ENCODE peak calls at places on chromosomes 5 and 9, in ten cellular contexts. Z is MM.1S, O is HepG2, A is neural progenitor cell, T is GM23248, M is fibroblast of lung, G is osteoblast, U is PC-3, L is neuronal stem cell, D is A549. K is an unnamed sample. For H3K4me1, the result is how much of the 10 kb centered on the place peaks cover.

GRCh38 chr5:145834917-145835838 is at the start of gene PRELID2:
- DNase-seq in Z (peak), O (peak), A (peak), T (peak), M (peak), G (peak), U (peak), L (peak), D (peak), K (peak)

GRCh38 chr5:135230326-135230925 is 168.6 kb downstream of the MACROH2A1 start:
- DNase-seq in Z (no peak), O (peak), A (no peak), T (peak), M (peak), G (peak), U (no peak), L (no peak), D (no peak), K (no peak)

GRCh38 chr5:159106569-159107282 is 7.0 kb upstream of the EBF1 start:
- DNase-seq in Z (peak), O (peak), A (peak), T (peak), M (peak), G (peak), U (peak), L (peak), D (peak), K (peak)

GRCh38 chr5:33892419-33893151 is 795 bp upstream of the ADAMTS12 start:
- DNase-seq in Z (no peak), O (peak), A (peak), T (peak), M (peak), G (peak), U (peak), L (peak), D (no peak), K (no peak)

GRCh38 chr9:113593682-113594281 is 130.3 kb downstream of the RGS3 start:
- DNase-seq in Z (no peak), O (peak), A (peak), T (peak), M (peak), G (peak), U (peak), L (peak), D (peak), K (no peak)

GRCh38 chr5:95900383-95900958 is 61.2 kb downstream of the ELL2 start:
- DNase-seq in Z (no peak), O (no peak), A (no peak), T (peak), M (peak), G (peak), U (no peak), L (no peak), D (no peak), K (no peak)

GRCh38 chr5:93497101-93497500 is 83.9 kb downstream of the NR2F1-AS1 start:
- DNase-seq in Z (no peak), O (no peak), A (no peak), T (no peak), M (peak), G (no peak), U (no peak), L (no peak), D (no peak), K (no peak)

GRCh38 chr9:89153618-89154017 is 25.0 kb downstream of the SHC3 start:
- DNase-seq in Z (no peak), O (no peak), A (no peak), T (peak), M (peak), G (peak), U (peak), L (no peak), D (no peak), K (no peak)

GRCh38 chr5:157543825-157544622 is 31.6 kb downstream of the ADAM19 start:
- DNase-seq in Z (no peak), O (no peak), A (no peak), T (peak), M (peak), G (no peak), U (no peak), L (no peak), D (no peak), K (no peak)

GRCh38 chr5:26568316-26568715 is 470.1 kb downstream of the CDH9 start:
- DNase-seq in Z (no peak), O (no peak), A (no peak), T (no peak), M (no peak), G (no peak), U (no peak), L (no peak), D (no peak), K (no peak)

GRCh38 chr5:73454379-73455036 is 5.9 kb upstream of the FOXD1 start:
- DNase-seq in Z (peak), O (peak), A (peak), T (peak), M (peak), G (no peak), U (peak), L (no peak), D (no peak), K (peak)

GRCh38 chr5:168881427-168882149 is 302.4 kb upstream of the PANK3 start:
- DNase-seq in Z (no peak), O (no peak), A (peak), T (no peak), M (no peak), G (no peak), U (no peak), L (no peak), D (no peak), K (peak)
- H3K4me1 ChIP-seq in Z (under half), O (under half), A (half or more), T (under half), M (under half), G (under half), U (under half), L (half or more), D (under half), K (under half)

GRCh38 chr9:70263421-70263820 is 4.6 kb downstream of the SMC5 start:
- DNase-seq in Z (no peak), O (no peak), A (no peak), T (peak), M (peak), G (peak), U (peak), L (no peak), D (no peak), K (no peak)
- H3K4me2 ChIP-seq in Z (no peak), O (peak), A (peak), T (peak), M (peak), G (peak), U (peak), L (no peak), D (no peak), K (no peak)

GRCh38 chr5:132102101-132102701 is 28.6 kb downstream of the CSF2 start:
- DNase-seq in Z (no peak), O (no peak), A (no peak), T (no peak), M (no peak), G (peak), U (peak), L (no peak), D (no peak), K (no peak)
- H3K4me1 ChIP-seq in Z (half or more), O (under half), A (under half), T (half or more), M (under half), G (under half), U (under half), L (under half), D (under half), K (half or more)

DNA sequence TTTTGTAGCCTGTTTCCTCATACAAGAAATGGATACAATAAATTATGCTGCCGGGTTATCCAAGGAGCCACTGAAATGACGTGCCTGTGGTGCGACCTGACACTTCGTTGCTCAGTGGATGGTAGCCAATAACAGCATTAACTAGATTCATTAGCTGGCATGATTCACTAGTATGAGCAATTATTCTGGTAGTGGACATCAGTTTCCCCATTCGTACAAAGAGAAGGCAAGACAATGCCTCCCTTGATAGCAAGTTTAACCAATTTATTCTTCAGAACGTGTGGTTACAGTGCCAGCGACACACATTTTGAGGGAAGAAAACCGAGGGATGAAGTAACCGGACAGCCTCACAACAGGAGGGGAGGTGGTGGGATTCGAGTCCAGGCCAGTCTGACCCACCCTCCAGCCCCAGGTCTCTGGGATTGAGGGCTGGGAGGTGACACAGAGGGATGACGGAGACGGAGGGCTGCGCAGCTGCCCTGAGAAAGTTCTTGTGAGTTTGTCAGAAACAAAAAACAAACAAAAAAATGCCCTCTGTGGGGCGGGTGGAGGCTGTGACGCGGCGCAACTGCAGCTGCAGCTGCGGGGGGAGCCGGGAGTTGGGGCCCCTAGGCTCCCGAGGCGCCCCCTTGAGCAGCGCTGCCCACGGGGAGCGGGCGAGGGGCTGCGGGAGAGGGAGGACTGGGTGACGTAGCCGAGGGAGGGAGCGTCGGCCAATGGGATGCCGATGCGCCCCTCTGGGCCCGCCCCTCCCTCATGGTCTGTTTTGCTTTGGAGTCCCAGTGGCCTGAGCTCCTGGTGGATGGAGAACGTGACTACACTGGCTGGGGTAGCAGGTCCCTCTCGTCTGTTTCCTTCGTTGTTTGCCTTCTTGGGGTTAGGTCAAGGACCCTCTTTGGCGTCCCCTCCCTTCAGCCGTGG is 10.9 kb downstream of the LHX2 start:
- DNase-seq in Z (no peak), O (peak), A (peak), T (no peak), M (no peak), G (peak), U (no peak), L (no peak), D (no peak), K (no peak)
- H3K4me2 ChIP-seq in Z (no peak), O (peak), A (peak), T (no peak), M (no peak), G (no peak), U (no peak), L (no peak), D (no peak), K (no peak)

DNA sequence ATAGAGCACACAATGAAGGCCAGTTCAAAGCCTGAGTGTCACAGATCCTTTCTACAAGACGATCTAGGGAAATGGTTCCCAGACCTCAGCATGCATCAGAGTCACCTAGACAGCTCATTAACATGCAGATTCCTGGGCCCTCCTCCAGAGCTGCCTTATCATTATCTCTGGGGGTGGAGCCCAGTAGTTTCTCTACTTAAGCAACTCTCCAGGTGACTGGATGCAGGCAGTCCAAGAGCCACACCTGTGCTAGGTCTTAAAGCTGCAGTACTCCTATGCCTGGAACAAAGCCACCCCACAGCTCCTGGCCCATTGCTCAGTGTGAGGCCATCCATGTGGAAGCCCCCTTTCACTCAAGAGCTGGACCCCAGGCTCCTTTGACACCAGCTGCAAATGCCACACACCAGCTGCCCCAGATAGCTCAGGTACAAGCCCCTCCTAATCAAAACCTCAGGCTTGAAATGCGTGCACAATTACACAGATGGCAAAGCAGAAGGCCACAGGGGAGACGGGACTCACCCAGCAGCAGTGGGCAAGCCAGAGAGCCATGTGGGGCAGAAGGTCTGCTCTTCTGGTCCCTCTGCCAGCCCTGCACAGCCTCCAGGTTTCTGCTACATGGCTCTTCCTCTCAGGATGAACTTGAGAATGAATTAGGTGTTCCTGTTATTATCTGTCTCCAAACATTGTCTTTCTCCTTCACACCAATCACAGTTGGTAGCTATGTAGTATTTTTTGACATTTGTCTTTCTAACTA is 106.1 kb downstream of the SH3TC2 start:
- DNase-seq in Z (peak), O (no peak), A (no peak), T (no peak), M (no peak), G (no peak), U (peak), L (no peak), D (no peak), K (no peak)
- H3K4me1 ChIP-seq in Z (under half), O (under half), A (under half), T (under half), M (under half), G (under half), U (under half), L (under half), D (under half), K (under half)